ENCODE peak calls at places on chromosomes 3 and 15, in six cellular contexts. Q is NCI-H510A treated with DMSO at 0.1 percent for 48 hours; G is T-helper 2 cell; K is glutamatergic neuron; M is stimulated activated CD4-positive, alpha-beta T cell treated with anti-CD3 and anti-CD28 coated beads, Interleukin-2, amount 100 ng/mL, for 4 hours; R is AG09309. X is an unnamed sample.

GRCh38 chr3:141959531-141959920 is 83.1 kb downstream of the ATP1B3 start:
- DNase-seq in Q (no peak), G (no peak), K (no peak), M (no peak), R (no peak), X (no peak)

GRCh38 chr3:12004741-12005513 is 739 bp downstream of the SYN2 start:
- DNase-seq in Q (no peak), G (no peak), K (peak; percentile 67), M (no peak), R (no peak), X (no peak)

GRCh38 chr3:170117134-170117533 is 64.4 kb downstream of the PHC3 start:
- DNase-seq in Q (no peak), G (no peak), K (no peak), M (no peak), R (no peak), X (no peak)

GRCh38 chr3:186283096-186283495 is 78.9 kb downstream of the DGKG start:
- DNase-seq in Q (no peak), G (no peak), K (no peak), M (no peak), R (no peak), X (no peak)

GRCh38 chr3:175057406-175057805 is 198.3 kb downstream of the NAALADL2 start:
- DNase-seq in Q (no peak), G (no peak), K (no peak), M (no peak), R (no peak), X (no peak)

GRCh38 chr3:67335813-67336212 is 318.6 kb downstream of the SUCLG2 start:
- DNase-seq in Q (no peak), G (no peak), K (no peak), M (no peak), R (no peak), X (no peak)

GRCh38 chr3:27657404-27657803 is 64.7 kb downstream of the EOMES start:
- DNase-seq in Q (no peak), G (no peak), K (no peak), M (no peak), R (no peak), X (no peak)

GRCh38 chr3:136343446-136343845 is 93.3 kb downstream of the PCCB start:
- DNase-seq in Q (peak; percentile 93), G (no peak), K (no peak), M (no peak), R (no peak), X (no peak)

GRCh38 chr3:177281292-177281942 is 84.1 kb upstream of the TBL1XR1 start:
- DNase-seq in Q (no peak), G (no peak), K (no peak), M (no peak), R (no peak), X (no peak)

GRCh38 chr3:127373701-127374625 is 86.1 kb upstream of the PRR20G start:
- DNase-seq in Q (no peak), G (no peak), K (no peak), M (no peak), R (no peak), X (no peak)

GRCh38 chr3:130829575-130829947 is 64.3 kb upstream of the ATP2C1 start:
- DNase-seq in Q (no peak), G (no peak), K (no peak), M (no peak), R (no peak), X (no peak)

GRCh38 chr3:144085964-144086363 is 114.3 kb downstream of the DIPK2A start:
- DNase-seq in Q (no peak), G (no peak), K (no peak), M (no peak), R (no peak), X (peak; percentile 60)

GRCh38 chr3:61927332-61927731 is 366.0 kb downstream of the PTPRG start:
- DNase-seq in Q (no peak), G (no peak), K (no peak), M (no peak), R (peak; percentile 90), X (peak; percentile 97)

GRCh38 chr15:28165791-28166190 is 66.7 kb upstream of the OCA2 start:
- DNase-seq in Q (no peak), G (no peak), K (no peak), M (no peak), R (no peak), X (no peak)

GRCh38 chr3:146342971-146343370 is 92.1 kb upstream of the PLSCR4 start:
- DNase-seq in Q (no peak), G (no peak), K (no peak), M (no peak), R (peak; percentile 16), X (no peak)

GRCh38 chr3:133756716-133757694 is 10.8 kb downstream of the TF start:
- DNase-seq in Q (no peak), G (no peak), K (no peak), M (no peak), R (no peak), X (no peak)

GRCh38 chr3:110752307-110752706 is 319.3 kb upstream of the NECTIN3 start:
- DNase-seq in Q (peak; percentile 1), G (no peak), K (no peak), M (no peak), R (no peak), X (no peak)